ENCODE peak calls at places on chromosomes 16 and 17, in four cellular contexts. G, Z, U and M are unnamed samples. For H3K4me1, the result is how much of the 10 kb centered on the place peaks cover.

GRCh38 chr16:85522842-85523601 is 90.1 kb upstream of the GSE1 start:
- DNase-seq in U (no peak), G (no peak), Z (peak), M (no peak)

GRCh38 chr17:50261051-50261915 is 13.0 kb upstream of the TMEM92 start:
- DNase-seq in U (no peak), G (no peak), Z (no peak), M (no peak)

GRCh38 chr16:11796227-11797165 is 562 bp downstream of the ZC3H7A start:
- DNase-seq in G (no peak), U (no peak), Z (peak), M (peak)

GRCh38 chr17:79242873-79243602 is 168.4 kb downstream of the ENGASE start:
- DNase-seq in U (no peak), G (no peak), Z (no peak), M (no peak)

GRCh38 chr17:12180644-12181261 is 160.1 kb downstream of the MAP2K4 start:
- DNase-seq in G (no peak), Z (peak), U (no peak), M (no peak)

GRCh38 chr17:49497147-49498036 is 2.3 kb downstream of the NGFR start:
- DNase-seq in U (no peak), Z (peak), G (no peak), M (peak)

GRCh38 chr16:8874388-8874787 is 5.6 kb upstream of the CARHSP1 start:
- DNase-seq in G (no peak), U (no peak), Z (peak), M (no peak)

GRCh38 chr16:27404163-27404823 is 2.3 kb downstream of the IL21R start:
- DNase-seq in G (no peak), U (no peak), Z (no peak), M (no peak)

GRCh38 chr16:27429981-27430441 is 28.0 kb downstream of the IL21R start:
- DNase-seq in G (no peak), U (no peak), Z (no peak), M (no peak)

GRCh38 chr17:45264430-45264829 is 2.5 kb upstream of the SPATA32 start:
- DNase-seq in U (no peak), G (no peak), Z (no peak), M (no peak)

GRCh38 chr17:44375196-44376017 is 11.8 kb upstream of the FAM171A2 start:
- DNase-seq in U (no peak), Z (no peak), G (no peak), M (no peak)

GRCh38 chr17:64504769-64505319 is 1.2 kb downstream of the DDX5 start:
- DNase-seq in G (no peak), U (no peak), Z (no peak), M (no peak)

DNA sequence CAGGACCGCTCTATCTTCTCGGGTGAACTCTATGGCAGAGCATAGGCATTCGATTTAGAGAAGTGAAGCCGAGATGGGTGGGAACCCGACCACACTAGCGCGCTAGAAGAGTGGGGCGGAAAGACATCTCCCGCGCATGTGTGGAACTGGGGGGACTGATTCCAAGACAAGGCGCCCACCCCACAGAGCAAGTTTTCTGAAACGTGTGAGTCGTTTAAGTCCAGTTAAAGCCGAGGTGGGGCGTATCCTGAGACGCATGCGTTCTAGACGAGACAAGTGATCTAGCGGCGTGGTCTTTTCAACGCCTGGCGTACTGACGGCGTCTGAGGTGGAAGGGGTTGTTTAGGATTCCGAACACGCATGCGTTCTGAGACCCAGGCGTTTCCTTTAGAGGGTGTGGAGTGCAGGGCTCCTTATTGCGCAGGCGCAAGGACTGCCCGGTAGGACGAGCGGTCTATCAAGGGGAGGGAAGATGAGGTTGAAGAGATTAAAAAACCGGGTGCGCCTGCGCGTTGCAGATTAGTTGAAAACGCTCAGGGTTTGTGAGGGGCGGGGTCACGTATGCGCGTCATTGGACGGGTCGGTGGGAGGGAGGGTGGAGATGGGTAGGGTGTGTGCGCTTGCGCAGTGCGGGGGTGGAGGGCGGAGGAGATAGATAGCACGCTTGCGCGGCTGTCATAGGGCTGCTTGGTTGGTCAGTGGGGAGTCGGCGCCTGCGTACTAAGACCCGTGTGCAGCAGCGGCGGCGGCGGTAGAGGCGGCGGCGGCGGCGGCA is at the start of gene EIF5A:
- DNase-seq in Z (peak), G (peak), U (peak), M (peak)
- H3K4me1 ChIP-seq in Z (under half), G (under half), U (under half), M (under half)

DNA sequence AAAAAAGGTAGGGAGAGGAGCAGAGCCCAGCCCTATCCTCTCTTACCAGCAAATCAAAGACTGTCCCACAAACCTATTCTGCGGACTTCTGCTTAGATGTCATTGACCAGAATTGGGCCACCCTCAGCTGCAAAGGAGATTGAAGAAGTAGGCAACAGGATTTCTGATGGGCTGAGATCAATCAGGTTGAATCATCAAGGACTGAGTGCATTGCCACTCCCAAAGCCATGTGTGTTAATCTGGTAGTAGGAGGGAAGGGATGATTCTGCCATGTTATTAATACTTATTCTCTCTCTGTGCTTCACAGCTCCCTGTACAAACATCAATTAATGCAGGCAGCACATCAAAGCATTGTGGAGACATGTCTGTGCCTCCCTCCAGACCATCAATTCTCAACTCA is 11.5 kb downstream of the LRRC3C start:
- DNase-seq in Z (peak), G (no peak), U (no peak), M (no peak)
- H3K27ac ChIP-seq in Z (peak), G (no peak), U (no peak), M (no peak)

GRCh38 chr16:57971848-57972247 is 920 bp upstream of the CNGB1 start:
- DNase-seq in U (no peak), G (no peak), Z (no peak), M (no peak)

GRCh38 chr16:57977418-57978069 is 6.6 kb upstream of the CNGB1 start:
- DNase-seq in U (no peak), Z (no peak), G (no peak), M (no peak)

GRCh38 chr16:57979006-57979585 is 8.2 kb upstream of the CNGB1 start:
- DNase-seq in Z (no peak), G (no peak), U (no peak), M (no peak)

GRCh38 chr16:57972285-57972684 is 1.4 kb upstream of the CNGB1 start:
- DNase-seq in U (no peak), G (no peak), Z (no peak), M (no peak)

DNA sequence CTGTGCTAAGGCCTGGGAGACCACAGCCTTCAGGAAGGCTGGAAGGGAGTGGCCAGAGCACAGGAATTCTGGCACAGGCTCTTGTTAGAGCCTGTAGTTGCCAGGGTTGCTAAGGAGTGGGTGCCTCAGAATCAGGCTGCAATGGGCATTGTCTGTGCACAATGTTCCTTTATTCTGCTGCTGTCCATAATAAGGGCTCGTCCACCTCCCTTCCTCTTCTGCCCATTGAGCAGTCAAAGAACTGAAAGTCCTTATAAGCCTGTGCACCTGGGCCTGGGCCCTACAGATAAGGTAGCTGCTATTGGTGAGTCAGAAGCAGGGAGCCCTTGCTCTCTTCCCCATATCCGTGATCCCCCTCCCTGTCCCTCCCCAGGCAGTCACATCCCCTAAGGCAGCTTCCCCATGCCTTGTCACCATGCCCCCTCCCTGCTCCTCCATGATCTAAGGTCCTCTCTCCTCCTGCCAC is 5.4 kb upstream of the CNGB1 start:
- DNase-seq in G (no peak), U (no peak), Z (peak), M (no peak)
- H3K4me3 ChIP-seq in G (no peak), U (no peak), Z (no peak), M (no peak)

GRCh38 chr17:21171970-21172510 is 41.9 kb downstream of the TMEM11 start:
- DNase-seq in G (no peak), Z (no peak), U (no peak), M (no peak)
- H3K4me1 ChIP-seq in G (under half), Z (under half), U (under half), M (under half)

DNA sequence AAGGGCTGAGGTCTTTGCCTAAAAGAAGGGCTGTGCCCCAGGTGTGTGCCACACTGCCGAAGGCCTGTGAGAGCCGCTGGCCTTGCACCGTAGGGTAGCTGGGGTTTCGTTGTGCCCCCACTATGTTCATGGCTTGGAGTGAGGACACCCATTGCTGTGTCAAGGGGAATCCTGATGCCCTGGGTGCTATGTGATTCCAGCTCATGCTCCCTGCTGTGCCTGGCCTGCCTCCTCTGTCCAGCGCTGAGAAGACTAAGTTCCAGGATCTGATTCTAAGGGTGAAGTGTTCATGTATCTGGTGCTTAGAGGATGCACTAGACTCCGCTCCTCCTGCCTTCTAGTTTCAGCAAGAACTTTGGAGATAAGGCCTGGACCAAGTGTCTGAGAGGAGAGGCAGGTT is 47.4 kb downstream of the SREBF1 start:
- DNase-seq in Z (no peak), U (no peak), G (no peak), M (no peak)
- H3K27ac ChIP-seq in Z (no peak), U (no peak), G (no peak), M (no peak)